ENCODE peak calls at places on chromosomes 5 and 9, in seven cellular contexts. One of them, this sample, is unnamed.

GRCh38 chr5:37837101-37838032 is 2.5 kb downstream of the GDNF start:
- DNase-seq in GM12878: no peak
- DNase-seq in H1: peak; percentile 90
- DNase-seq in SK-N-SH: peak; percentile 76
- DNase-seq in T47D: peak; percentile 77
- DNase-seq in HCT116: peak; percentile 18
- DNase-seq in HepG2: no peak
- DNase-seq in this sample: peak; percentile 73

GRCh38 chr9:114888599-114888998 is 41.8 kb downstream of the TNFSF8 start:
- DNase-seq in GM12878: no peak
- DNase-seq in H1: peak; percentile 46
- DNase-seq in SK-N-SH: no peak
- DNase-seq in T47D: no peak
- DNase-seq in HCT116: no peak
- DNase-seq in HepG2: no peak
- DNase-seq in this sample: no peak

GRCh38 chr5:43802119-43802518 is 199.1 kb downstream of the NNT start:
- DNase-seq in GM12878: no peak
- DNase-seq in H1: no peak
- DNase-seq in SK-N-SH: no peak
- DNase-seq in T47D: no peak
- DNase-seq in HCT116: no peak
- DNase-seq in HepG2: no peak
- DNase-seq in this sample: no peak

GRCh38 chr9:112754578-112754977 is 4.0 kb downstream of the SNX30 start:
- DNase-seq in GM12878: no peak
- DNase-seq in H1: no peak
- DNase-seq in SK-N-SH: no peak
- DNase-seq in T47D: no peak
- DNase-seq in HCT116: peak; percentile 49
- DNase-seq in HepG2: no peak
- DNase-seq in this sample: no peak

GRCh38 chr5:77073667-77074066 is 13.4 kb downstream of the ZBED3 start:
- DNase-seq in GM12878: no peak
- DNase-seq in H1: no peak
- DNase-seq in SK-N-SH: no peak
- DNase-seq in T47D: no peak
- DNase-seq in HCT116: no peak
- DNase-seq in HepG2: no peak
- DNase-seq in this sample: peak; percentile 23

GRCh38 chr9:94860678-94861588 is 134.4 kb downstream of the AOPEP start:
- DNase-seq in GM12878: peak; percentile 92
- DNase-seq in H1: peak; percentile 16
- DNase-seq in SK-N-SH: no peak
- DNase-seq in T47D: no peak
- DNase-seq in HCT116: no peak
- DNase-seq in HepG2: no peak
- DNase-seq in this sample: no peak

GRCh38 chr9:101387871-101388506 is 3.2 kb upstream of the BAAT start:
- DNase-seq in GM12878: no peak
- DNase-seq in H1: no peak
- DNase-seq in SK-N-SH: peak; percentile 17
- DNase-seq in T47D: no peak
- DNase-seq in HCT116: peak; percentile 58
- DNase-seq in HepG2: peak; percentile 86
- DNase-seq in this sample: peak; percentile 76

GRCh38 chr9:129907196-129907595 is 71.9 kb downstream of the USP20 start:
- DNase-seq in GM12878: no peak
- DNase-seq in H1: no peak
- DNase-seq in SK-N-SH: no peak
- DNase-seq in T47D: no peak
- DNase-seq in HCT116: no peak
- DNase-seq in HepG2: no peak
- DNase-seq in this sample: no peak

GRCh38 chr5:172549708-172550095 is 91.4 kb upstream of the NEURL1B start:
- DNase-seq in GM12878: no peak
- DNase-seq in H1: no peak
- DNase-seq in SK-N-SH: no peak
- DNase-seq in T47D: no peak
- DNase-seq in HCT116: no peak
- DNase-seq in HepG2: no peak
- DNase-seq in this sample: no peak

GRCh38 chr5:125700380-125700856 is 722.8 kb upstream of the GRAMD2B start:
- DNase-seq in GM12878: no peak
- DNase-seq in H1: no peak
- DNase-seq in SK-N-SH: no peak
- DNase-seq in T47D: no peak
- DNase-seq in HCT116: no peak
- DNase-seq in HepG2: peak; percentile 39
- DNase-seq in this sample: no peak

GRCh38 chr5:42566658-42567313 is 143.5 kb downstream of the GHR start:
- DNase-seq in GM12878: no peak
- DNase-seq in H1: no peak
- DNase-seq in SK-N-SH: no peak
- DNase-seq in T47D: no peak
- DNase-seq in HCT116: no peak
- DNase-seq in HepG2: no peak
- DNase-seq in this sample: no peak

GRCh38 chr5:36407396-36407795 is 105.7 kb upstream of the RANBP3L start:
- DNase-seq in GM12878: no peak
- DNase-seq in H1: no peak
- DNase-seq in SK-N-SH: no peak
- DNase-seq in T47D: no peak
- DNase-seq in HCT116: no peak
- DNase-seq in HepG2: no peak
- DNase-seq in this sample: no peak

GRCh38 chr9:69027355-69028097 is 8.0 kb upstream of the FXN start:
- DNase-seq in GM12878: peak; percentile 51
- DNase-seq in H1: no peak
- DNase-seq in SK-N-SH: peak; percentile 55
- DNase-seq in T47D: peak; percentile 31
- DNase-seq in HCT116: peak; percentile 65
- DNase-seq in HepG2: peak; percentile 54
- DNase-seq in this sample: peak; percentile 63

GRCh38 chr9:4979224-4979623 is 5.8 kb upstream of the JAK2 start:
- DNase-seq in GM12878: no peak
- DNase-seq in H1: no peak
- DNase-seq in SK-N-SH: no peak
- DNase-seq in T47D: no peak
- DNase-seq in HCT116: no peak
- DNase-seq in HepG2: no peak
- DNase-seq in this sample: no peak

GRCh38 chr9:40927851-40928802 is 200.4 kb downstream of the FOXD4L6 start:
- DNase-seq in GM12878: no peak
- DNase-seq in H1: peak; percentile 27
- DNase-seq in SK-N-SH: no peak
- DNase-seq in T47D: no peak
- DNase-seq in HCT116: no peak
- DNase-seq in HepG2: no peak
- DNase-seq in this sample: no peak

GRCh38 chr9:91162311-91162710 is 199.4 kb downstream of the AUH start:
- DNase-seq in GM12878: no peak
- DNase-seq in H1: no peak
- DNase-seq in SK-N-SH: no peak
- DNase-seq in T47D: no peak
- DNase-seq in HCT116: no peak
- DNase-seq in HepG2: no peak
- DNase-seq in this sample: no peak

GRCh38 chr9:27053369-27054057 is 48.0 kb upstream of the LRRC19 start:
- DNase-seq in GM12878: no peak
- DNase-seq in H1: no peak
- DNase-seq in SK-N-SH: no peak
- DNase-seq in T47D: no peak
- DNase-seq in HCT116: no peak
- DNase-seq in HepG2: no peak
- DNase-seq in this sample: no peak

GRCh38 chr5:127254729-127255284 is 35.8 kb upstream of the MEGF10 start:
- DNase-seq in GM12878: no peak
- DNase-seq in H1: no peak
- DNase-seq in SK-N-SH: no peak
- DNase-seq in T47D: no peak
- DNase-seq in HCT116: peak; percentile 22
- DNase-seq in HepG2: no peak
- DNase-seq in this sample: no peak

GRCh38 chr5:42168091-42168670 is 243.1 kb downstream of the FBXO4 start:
- DNase-seq in GM12878: no peak
- DNase-seq in H1: no peak
- DNase-seq in SK-N-SH: no peak
- DNase-seq in T47D: no peak
- DNase-seq in HCT116: no peak
- DNase-seq in HepG2: no peak
- DNase-seq in this sample: no peak

GRCh38 chr5:136043968-136044610 is 15.3 kb downstream of the TGFBI start:
- DNase-seq in GM12878: no peak
- DNase-seq in H1: no peak
- DNase-seq in SK-N-SH: no peak
- DNase-seq in T47D: no peak
- DNase-seq in HCT116: no peak
- DNase-seq in HepG2: no peak
- DNase-seq in this sample: no peak

GRCh38 chr5:106399381-106399780 is 1271.4 kb downstream of the EFNA5 start:
- DNase-seq in GM12878: no peak
- DNase-seq in H1: no peak
- DNase-seq in SK-N-SH: no peak
- DNase-seq in T47D: no peak
- DNase-seq in HCT116: no peak
- DNase-seq in HepG2: no peak
- DNase-seq in this sample: no peak

GRCh38 chr9:87714819-87715218 is 11.1 kb upstream of the CTSL start:
- DNase-seq in GM12878: no peak
- DNase-seq in H1: no peak
- DNase-seq in SK-N-SH: no peak
- DNase-seq in T47D: no peak
- DNase-seq in HCT116: no peak
- DNase-seq in HepG2: peak; percentile 89
- DNase-seq in this sample: peak; percentile 16

GRCh38 chr5:163649522-163649921 is 144.1 kb downstream of the MAT2B start:
- DNase-seq in GM12878: no peak
- DNase-seq in H1: no peak
- DNase-seq in SK-N-SH: no peak
- DNase-seq in T47D: no peak
- DNase-seq in HCT116: peak; percentile 19
- DNase-seq in HepG2: peak; percentile 20
- DNase-seq in this sample: no peak

DNA sequence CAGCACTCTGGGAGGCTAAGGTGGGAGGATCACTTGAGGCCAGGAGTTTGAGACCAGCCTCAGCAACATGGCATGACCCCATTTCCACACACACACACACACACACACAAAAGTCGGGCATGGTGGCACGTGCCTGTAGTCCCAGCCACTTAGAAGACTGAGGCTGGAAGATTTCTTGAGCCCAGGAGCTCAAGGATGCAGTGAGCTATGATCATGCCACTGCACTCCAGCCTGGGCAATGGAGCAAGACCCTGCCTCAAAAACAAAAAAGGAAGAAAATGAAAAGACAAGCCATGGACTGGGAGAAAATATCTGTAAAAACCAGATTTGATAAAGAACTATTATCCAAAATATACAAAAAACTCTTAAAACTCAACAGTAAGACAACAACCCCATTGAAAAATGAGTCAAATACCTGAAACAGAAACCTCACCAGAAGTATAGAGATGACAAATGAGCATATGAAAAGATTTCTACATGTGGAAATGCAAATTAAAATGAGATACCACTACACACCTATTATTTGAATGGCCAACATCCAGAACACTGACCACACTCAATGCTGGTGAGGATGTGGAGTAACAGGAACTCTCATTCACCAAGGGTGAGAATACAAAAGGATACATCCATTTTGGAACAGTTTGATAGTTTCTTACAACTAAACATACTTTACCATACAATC is 24.7 kb downstream of the DNAJA1 start:
- DNase-seq in GM12878: no peak
- DNase-seq in H1: no peak
- DNase-seq in SK-N-SH: no peak
- DNase-seq in T47D: no peak
- DNase-seq in HCT116: no peak
- DNase-seq in HepG2: no peak
- DNase-seq in this sample: no peak
- TF ChIP-seq JUND in GM12878: no peak
- TF ChIP-seq JUND in H1: no peak
- TF ChIP-seq JUND in SK-N-SH: no peak
- TF ChIP-seq JUND in T47D: no peak
- TF ChIP-seq JUND in HCT116: no peak
- TF ChIP-seq JUND in HepG2: no peak
- TF ChIP-seq JUND in this sample: no peak

GRCh38 chr5:150948539-150948938 is 43.8 kb upstream of the ZNF300 start:
- DNase-seq in GM12878: no peak
- DNase-seq in H1: no peak
- DNase-seq in SK-N-SH: no peak
- DNase-seq in T47D: no peak
- DNase-seq in HCT116: no peak
- DNase-seq in HepG2: no peak
- DNase-seq in this sample: no peak
- TF ChIP-seq JUND in GM12878: no peak
- TF ChIP-seq JUND in H1: no peak
- TF ChIP-seq JUND in SK-N-SH: no peak
- TF ChIP-seq JUND in T47D: no peak
- TF ChIP-seq JUND in HCT116: no peak
- TF ChIP-seq JUND in HepG2: no peak
- TF ChIP-seq JUND in this sample: no peak

DNA sequence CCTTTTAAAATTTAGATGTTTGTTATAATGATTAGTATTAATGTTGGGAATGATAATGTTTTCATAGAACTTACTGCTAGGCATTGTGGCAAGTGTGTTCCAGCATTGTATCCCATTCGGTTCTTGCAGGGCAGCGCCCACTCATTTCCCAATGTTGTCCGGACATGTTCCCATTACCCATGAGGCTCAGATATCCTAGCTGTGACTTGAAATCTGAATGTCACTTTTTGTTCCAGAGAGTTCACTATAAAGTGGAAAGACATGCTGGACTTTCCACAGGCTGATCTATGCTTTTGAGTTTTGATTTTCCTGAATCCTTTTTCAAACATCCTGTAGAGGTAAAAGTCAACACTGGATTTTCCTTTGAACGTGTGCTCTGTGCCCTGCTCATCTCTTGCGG is 329.1 kb downstream of the MARCHF11 start:
- DNase-seq in GM12878: no peak
- DNase-seq in H1: no peak
- DNase-seq in SK-N-SH: no peak
- DNase-seq in T47D: no peak
- DNase-seq in HCT116: no peak
- DNase-seq in HepG2: no peak
- DNase-seq in this sample: no peak
- TF ChIP-seq JUND in GM12878: no peak
- TF ChIP-seq JUND in H1: no peak
- TF ChIP-seq JUND in SK-N-SH: no peak
- TF ChIP-seq JUND in T47D: no peak
- TF ChIP-seq JUND in HCT116: no peak
- TF ChIP-seq JUND in HepG2: no peak
- TF ChIP-seq JUND in this sample: no peak

DNA sequence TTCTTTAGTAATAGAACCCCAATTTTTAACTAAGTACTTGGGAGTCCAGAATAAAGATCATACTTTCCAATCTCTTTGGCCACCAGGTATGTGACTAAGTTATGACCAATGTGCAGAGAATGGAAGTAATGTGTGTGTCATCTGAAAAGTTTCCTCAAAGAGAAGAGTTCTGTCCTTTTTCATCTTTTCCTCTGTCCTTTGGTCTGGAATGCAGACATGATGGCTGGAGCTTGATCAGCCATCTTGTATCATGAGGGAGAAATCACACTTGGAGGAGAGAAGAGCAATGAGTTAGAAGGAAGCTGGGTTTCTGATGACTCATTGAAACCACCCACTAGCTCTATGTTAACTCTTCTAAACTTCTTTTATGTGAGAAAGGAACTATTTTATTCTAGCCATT is 5.5 kb upstream of the CPEB4 start:
- DNase-seq in GM12878: no peak
- DNase-seq in H1: no peak
- DNase-seq in SK-N-SH: no peak
- DNase-seq in T47D: no peak
- DNase-seq in HCT116: peak; percentile 13
- DNase-seq in HepG2: no peak
- DNase-seq in this sample: no peak
- TF ChIP-seq JUND in GM12878: no peak
- TF ChIP-seq JUND in H1: no peak
- TF ChIP-seq JUND in SK-N-SH: no peak
- TF ChIP-seq JUND in T47D: no peak
- TF ChIP-seq JUND in HCT116: peak; percentile 51
- TF ChIP-seq JUND in HepG2: no peak
- TF ChIP-seq JUND in this sample: peak; percentile 74

This sample was measured in K562.